ENCODE peak calls at places on chromosomes 5 and 9, in seven cellular contexts. One of them, this sample, is unnamed.

GRCh38 chr9:113479150-113479761 is 15.7 kb downstream of the RGS3 start:
- DNase-seq in lower leg skin: peak
- DNase-seq in progenitor cell of endocrine pancreas: no peak
- DNase-seq in colonic mucosa: no peak
- DNase-seq in GM23338: no peak
- DNase-seq in AG04450: no peak
- DNase-seq in right atrium auricular region: no peak
- DNase-seq in this sample: no peak

GRCh38 chr9:136951541-136952353 is at the start of gene LCN12:
- DNase-seq in GM23338: no peak
- DNase-seq in right atrium auricular region: no peak
- DNase-seq in progenitor cell of endocrine pancreas: no peak
- DNase-seq in AG04450: no peak
- DNase-seq in lower leg skin: no peak
- DNase-seq in colonic mucosa: no peak
- DNase-seq in this sample: no peak

GRCh38 chr9:83307051-83307724 is 231.0 kb downstream of the FRMD3 start:
- DNase-seq in AG04450: no peak
- DNase-seq in lower leg skin: no peak
- DNase-seq in colonic mucosa: no peak
- DNase-seq in right atrium auricular region: no peak
- DNase-seq in progenitor cell of endocrine pancreas: no peak
- DNase-seq in GM23338: no peak
- DNase-seq in this sample: no peak

GRCh38 chr9:137476856-137477255 is 17.7 kb upstream of the NSMF start:
- DNase-seq in progenitor cell of endocrine pancreas: no peak
- DNase-seq in lower leg skin: no peak
- DNase-seq in colonic mucosa: no peak
- DNase-seq in AG04450: no peak
- DNase-seq in GM23338: no peak
- DNase-seq in right atrium auricular region: no peak
- DNase-seq in this sample: no peak

GRCh38 chr5:59042683-59043082 is 459.8 kb downstream of the RAB3C start:
- DNase-seq in AG04450: no peak
- DNase-seq in progenitor cell of endocrine pancreas: no peak
- DNase-seq in GM23338: no peak
- DNase-seq in lower leg skin: no peak
- DNase-seq in colonic mucosa: no peak
- DNase-seq in right atrium auricular region: peak
- DNase-seq in this sample: no peak

GRCh38 chr5:149959406-149960236 is 937 bp upstream of the SLC26A2 start:
- DNase-seq in lower leg skin: no peak
- DNase-seq in AG04450: no peak
- DNase-seq in right atrium auricular region: no peak
- DNase-seq in colonic mucosa: no peak
- DNase-seq in progenitor cell of endocrine pancreas: no peak
- DNase-seq in GM23338: peak
- DNase-seq in this sample: peak

GRCh38 chr5:123585871-123586270 is 73.9 kb downstream of the CSNK1G3 start:
- DNase-seq in right atrium auricular region: no peak
- DNase-seq in GM23338: no peak
- DNase-seq in lower leg skin: no peak
- DNase-seq in colonic mucosa: no peak
- DNase-seq in AG04450: no peak
- DNase-seq in progenitor cell of endocrine pancreas: no peak
- DNase-seq in this sample: no peak

GRCh38 chr5:5523066-5523505 is 100.6 kb downstream of the ICE1 start:
- DNase-seq in lower leg skin: no peak
- DNase-seq in progenitor cell of endocrine pancreas: no peak
- DNase-seq in AG04450: no peak
- DNase-seq in colonic mucosa: no peak
- DNase-seq in GM23338: peak
- DNase-seq in right atrium auricular region: no peak
- DNase-seq in this sample: no peak

GRCh38 chr5:106634375-106634774 is 1036.4 kb downstream of the EFNA5 start:
- DNase-seq in lower leg skin: no peak
- DNase-seq in colonic mucosa: no peak
- DNase-seq in right atrium auricular region: no peak
- DNase-seq in progenitor cell of endocrine pancreas: no peak
- DNase-seq in GM23338: no peak
- DNase-seq in AG04450: no peak
- DNase-seq in this sample: no peak

GRCh38 chr5:56812110-56812509 is 3.2 kb upstream of the MAP3K1 start:
- DNase-seq in colonic mucosa: no peak
- DNase-seq in AG04450: no peak
- DNase-seq in progenitor cell of endocrine pancreas: no peak
- DNase-seq in GM23338: no peak
- DNase-seq in right atrium auricular region: no peak
- DNase-seq in lower leg skin: no peak
- DNase-seq in this sample: no peak

GRCh38 chr9:38067892-38068615 is 973 bp downstream of the SHB start:
- DNase-seq in right atrium auricular region: no peak
- DNase-seq in AG04450: no peak
- DNase-seq in progenitor cell of endocrine pancreas: no peak
- DNase-seq in GM23338: peak
- DNase-seq in lower leg skin: no peak
- DNase-seq in colonic mucosa: no peak
- DNase-seq in this sample: peak

GRCh38 chr9:38067611-38067891 is 1.5 kb downstream of the SHB start:
- DNase-seq in AG04450: no peak
- DNase-seq in colonic mucosa: no peak
- DNase-seq in GM23338: peak
- DNase-seq in lower leg skin: no peak
- DNase-seq in right atrium auricular region: no peak
- DNase-seq in progenitor cell of endocrine pancreas: no peak
- DNase-seq in this sample: no peak

GRCh38 chr9:38066167-38066906 is 2.7 kb downstream of the SHB start:
- DNase-seq in AG04450: no peak
- DNase-seq in colonic mucosa: peak
- DNase-seq in right atrium auricular region: no peak
- DNase-seq in GM23338: peak
- DNase-seq in lower leg skin: no peak
- DNase-seq in progenitor cell of endocrine pancreas: no peak
- DNase-seq in this sample: no peak

GRCh38 chr9:38068616-38068865 is 486 bp downstream of the SHB start:
- DNase-seq in right atrium auricular region: no peak
- DNase-seq in lower leg skin: no peak
- DNase-seq in colonic mucosa: peak
- DNase-seq in GM23338: peak
- DNase-seq in AG04450: no peak
- DNase-seq in progenitor cell of endocrine pancreas: no peak
- DNase-seq in this sample: no peak

GRCh38 chr9:38066907-38067610 is 2.0 kb downstream of the SHB start:
- DNase-seq in AG04450: no peak
- DNase-seq in lower leg skin: peak
- DNase-seq in GM23338: peak
- DNase-seq in right atrium auricular region: no peak
- DNase-seq in progenitor cell of endocrine pancreas: no peak
- DNase-seq in colonic mucosa: peak
- DNase-seq in this sample: peak
- TF ChIP-seq CTCF in AG04450: no peak
- TF ChIP-seq CTCF in lower leg skin: no peak
- TF ChIP-seq CTCF in GM23338: no peak
- TF ChIP-seq CTCF in right atrium auricular region: no peak
- TF ChIP-seq CTCF in progenitor cell of endocrine pancreas: no peak
- TF ChIP-seq CTCF in colonic mucosa: no peak
- TF ChIP-seq CTCF in this sample: no peak

GRCh38 chr9:68705636-68706578 is 867 bp downstream of the PIP5K1B start:
- DNase-seq in AG04450: no peak
- DNase-seq in progenitor cell of endocrine pancreas: peak
- DNase-seq in right atrium auricular region: no peak
- DNase-seq in GM23338: peak
- DNase-seq in colonic mucosa: peak
- DNase-seq in lower leg skin: no peak
- DNase-seq in this sample: peak
- TF ChIP-seq CTCF in AG04450: no peak
- TF ChIP-seq CTCF in progenitor cell of endocrine pancreas: no peak
- TF ChIP-seq CTCF in right atrium auricular region: no peak
- TF ChIP-seq CTCF in GM23338: peak
- TF ChIP-seq CTCF in colonic mucosa: no peak
- TF ChIP-seq CTCF in lower leg skin: no peak
- TF ChIP-seq CTCF in this sample: no peak

GRCh38 chr9:90645721-90646120 is 3.1 kb upstream of the DIRAS2 start:
- DNase-seq in GM23338: no peak
- DNase-seq in right atrium auricular region: no peak
- DNase-seq in colonic mucosa: no peak
- DNase-seq in AG04450: no peak
- DNase-seq in progenitor cell of endocrine pancreas: no peak
- DNase-seq in lower leg skin: no peak
- DNase-seq in this sample: no peak

GRCh38 chr9:90641090-90641489 is 1.5 kb downstream of the DIRAS2 start:
- DNase-seq in progenitor cell of endocrine pancreas: no peak
- DNase-seq in right atrium auricular region: no peak
- DNase-seq in AG04450: no peak
- DNase-seq in colonic mucosa: no peak
- DNase-seq in lower leg skin: no peak
- DNase-seq in GM23338: no peak
- DNase-seq in this sample: no peak

GRCh38 chr9:90647843-90648242 is 5.2 kb upstream of the DIRAS2 start:
- DNase-seq in colonic mucosa: no peak
- DNase-seq in progenitor cell of endocrine pancreas: no peak
- DNase-seq in AG04450: no peak
- DNase-seq in GM23338: no peak
- DNase-seq in lower leg skin: no peak
- DNase-seq in right atrium auricular region: no peak
- DNase-seq in this sample: no peak

GRCh38 chr9:90641868-90642558 is 611 bp downstream of the DIRAS2 start:
- DNase-seq in colonic mucosa: no peak
- DNase-seq in AG04450: no peak
- DNase-seq in GM23338: peak
- DNase-seq in right atrium auricular region: no peak
- DNase-seq in progenitor cell of endocrine pancreas: no peak
- DNase-seq in lower leg skin: no peak
- DNase-seq in this sample: no peak

DNA sequence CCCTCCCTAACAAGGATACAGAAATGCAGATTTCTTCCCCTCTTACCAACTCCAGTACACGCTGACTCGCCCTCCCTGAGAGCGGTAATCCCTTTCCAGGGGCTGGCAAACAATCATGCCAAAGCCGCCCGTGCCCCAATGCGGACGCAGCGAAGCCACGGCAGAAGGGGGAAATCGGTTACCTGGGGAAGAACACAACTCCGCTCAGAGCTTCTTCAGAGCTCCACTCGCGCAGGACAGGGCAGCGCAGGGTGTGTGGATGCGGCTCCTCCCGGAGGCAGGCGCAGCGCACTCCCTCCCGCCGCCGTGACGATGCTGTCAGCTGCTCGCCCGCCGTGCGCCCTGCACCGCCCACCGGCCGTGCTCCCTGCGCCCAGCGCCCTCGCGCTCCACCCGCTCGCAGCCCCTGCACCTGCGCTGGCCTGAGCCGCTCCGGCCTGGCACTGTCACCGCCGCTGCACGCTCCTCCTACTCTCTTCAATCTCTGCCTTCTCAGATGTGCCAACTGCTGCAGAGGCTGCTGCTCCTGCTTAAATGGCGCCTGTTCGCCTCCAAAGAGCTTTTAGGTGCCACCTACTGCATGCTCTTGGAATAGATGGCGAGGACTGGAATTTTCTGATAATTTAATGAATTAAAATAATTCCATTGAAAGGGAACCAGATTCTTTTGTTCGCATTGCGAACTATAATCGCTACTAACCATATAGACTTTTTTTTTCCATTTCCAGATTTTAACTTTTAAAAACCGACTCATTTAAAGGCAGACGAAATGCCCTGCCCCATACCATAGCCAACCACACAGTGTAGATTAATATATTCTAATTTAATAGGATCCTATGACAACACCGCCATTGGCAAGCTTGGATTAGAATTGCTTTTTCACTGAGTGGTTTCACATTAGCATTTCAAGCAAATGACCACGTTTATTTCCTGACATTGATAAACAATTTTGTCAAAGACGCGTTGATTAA is at the start of gene DIRAS2:
- DNase-seq in AG04450: peak
- DNase-seq in progenitor cell of endocrine pancreas: peak
- DNase-seq in colonic mucosa: peak
- DNase-seq in lower leg skin: no peak
- DNase-seq in right atrium auricular region: no peak
- DNase-seq in GM23338: peak
- DNase-seq in this sample: no peak
- TF ChIP-seq CTCF in AG04450: peak
- TF ChIP-seq CTCF in progenitor cell of endocrine pancreas: peak
- TF ChIP-seq CTCF in colonic mucosa: no peak
- TF ChIP-seq CTCF in lower leg skin: no peak
- TF ChIP-seq CTCF in right atrium auricular region: peak
- TF ChIP-seq CTCF in GM23338: peak
- TF ChIP-seq CTCF in this sample: no peak

GRCh38 chr9:87422999-87423398 is 74.7 kb upstream of the DAPK1 start:
- DNase-seq in AG04450: no peak
- DNase-seq in colonic mucosa: no peak
- DNase-seq in progenitor cell of endocrine pancreas: no peak
- DNase-seq in GM23338: no peak
- DNase-seq in lower leg skin: no peak
- DNase-seq in right atrium auricular region: no peak
- DNase-seq in this sample: no peak
- TF ChIP-seq CTCF in AG04450: no peak
- TF ChIP-seq CTCF in colonic mucosa: no peak
- TF ChIP-seq CTCF in progenitor cell of endocrine pancreas: no peak
- TF ChIP-seq CTCF in GM23338: no peak
- TF ChIP-seq CTCF in lower leg skin: no peak
- TF ChIP-seq CTCF in right atrium auricular region: no peak
- TF ChIP-seq CTCF in this sample: no peak

This sample was measured in activated B cell treated with CpG ODN at 0.5 μM for 24 hours.